ENCODE peak calls at places on chromosomes 5 and 9, in nine cellular contexts. K is RWPE1; P is CD4-positive, alpha-beta memory T cell; C is neuronal stem cell; X is body of pancreas; F is mammary epithelial cell; M is MM.1S; O is lower lobe of right lung; Z is WERI-Rb-1. R is an unnamed sample.

GRCh38 chr5:135878156-135878620 is 17.5 kb downstream of the IL9 start:
- DNase-seq in C (no peak), Z (no peak), X (no peak), M (no peak), F (no peak), P (no peak), K (no peak), O (no peak), R (no peak)

GRCh38 chr5:137308311-137308710 is 190.8 kb downstream of the SPOCK1 start:
- DNase-seq in P (no peak), C (no peak), X (no peak), M (no peak), K (no peak), O (no peak), F (no peak), Z (no peak), R (no peak)

GRCh38 chr9:91949293-91949945 is 609 bp downstream of the ROR2 start:
- DNase-seq in K (no peak), C (peak), Z (peak), O (no peak), X (no peak), F (peak), P (peak), M (peak), R (no peak)

GRCh38 chr9:93028448-93029006 is 30.0 kb upstream of the SUSD3 start:
- DNase-seq in O (no peak), M (no peak), K (no peak), C (no peak), F (no peak), X (peak), Z (no peak), P (peak), R (no peak)

GRCh38 chr5:165616550-165617430 is 2111.4 kb downstream of the MAT2B start:
- DNase-seq in M (no peak), Z (no peak), C (no peak), X (no peak), P (no peak), F (no peak), O (no peak), K (peak), R (no peak)

GRCh38 chr9:127559247-127559680 is 52.8 kb upstream of the STXBP1 start:
- DNase-seq in Z (no peak), P (no peak), M (no peak), O (no peak), F (no peak), K (no peak), C (no peak), X (no peak), R (no peak)

GRCh38 chr9:71112866-71113265 is 8.6 kb downstream of the TRPM3 start:
- DNase-seq in Z (no peak), O (no peak), X (no peak), M (no peak), P (no peak), F (no peak), K (no peak), C (no peak), R (no peak)

GRCh38 chr5:54311178-54311811 is 922 bp upstream of the ARL15 start:
- DNase-seq in K (peak), M (peak), F (peak), X (no peak), O (no peak), Z (no peak), C (peak), P (peak), R (no peak)

GRCh38 chr5:139468421-139468931 is 2.3 kb upstream of the SMIM33 start:
- DNase-seq in O (peak), M (no peak), Z (peak), C (no peak), F (no peak), K (no peak), X (no peak), P (no peak), R (no peak)

GRCh38 chr5:133483406-133484090 is 128.8 kb downstream of the FSTL4 start:
- DNase-seq in M (no peak), O (no peak), F (no peak), P (no peak), Z (no peak), C (no peak), K (no peak), X (peak), R (no peak)

GRCh38 chr5:18433336-18433735 is 799.1 kb downstream of the TAF11L14 start:
- DNase-seq in P (no peak), K (no peak), M (no peak), X (no peak), C (no peak), O (no peak), F (no peak), Z (no peak), R (no peak)

GRCh38 chr9:83521017-83521810 is 17.0 kb downstream of the FRMD3 start:
- DNase-seq in O (no peak), C (no peak), F (peak), M (no peak), X (no peak), Z (no peak), K (no peak), P (no peak), R (no peak)

GRCh38 chr5:119527346-119527745 is 75.0 kb downstream of the HSD17B4 start:
- DNase-seq in C (no peak), M (no peak), K (peak), O (no peak), F (peak), X (no peak), Z (no peak), P (no peak), R (peak)

GRCh38 chr5:94422819-94423218 is 195.6 kb downstream of the KIAA0825 start:
- DNase-seq in K (peak), F (peak), X (peak), C (no peak), Z (no peak), M (no peak), O (no peak), P (no peak), R (peak)

GRCh38 chr5:136007271-136007670 is 21.5 kb upstream of the TGFBI start:
- DNase-seq in O (no peak), X (no peak), P (no peak), Z (no peak), C (no peak), F (no peak), M (no peak), K (no peak), R (no peak)

GRCh38 chr9:72477862-72478564 is 43.4 kb upstream of the TMC1 start:
- DNase-seq in Z (no peak), X (peak), M (no peak), P (no peak), F (peak), C (no peak), K (peak), O (no peak), R (peak)

GRCh38 chr5:103041071-103041676 is 78.8 kb downstream of the GIN1 start:
- DNase-seq in O (no peak), X (no peak), F (peak), P (no peak), C (no peak), Z (no peak), K (peak), M (peak), R (no peak)

GRCh38 chr5:174371600-174372094 is 326.1 kb downstream of the NSG2 start:
- DNase-seq in X (no peak), P (no peak), O (no peak), K (no peak), M (no peak), Z (no peak), F (no peak), C (no peak), R (no peak)

GRCh38 chr5:148984333-148984732 is 78.5 kb downstream of the SH3TC2 start:
- DNase-seq in F (peak), K (peak), P (no peak), O (no peak), C (no peak), Z (no peak), M (no peak), X (no peak), R (peak)

GRCh38 chr9:131732061-131732526 is 7.8 kb downstream of the RAPGEF1 start:
- DNase-seq in O (peak), K (peak), C (no peak), M (no peak), Z (no peak), P (no peak), F (peak), X (no peak), R (peak)

GRCh38 chr5:164235176-164235914 is 729.9 kb downstream of the MAT2B start:
- DNase-seq in P (no peak), M (no peak), Z (no peak), K (peak), O (no peak), F (no peak), C (no peak), X (no peak), R (no peak)

GRCh38 chr9:38707885-38708640 is 11.9 kb downstream of the FAM240B start:
- DNase-seq in M (peak), F (no peak), K (no peak), Z (peak), C (no peak), O (no peak), P (no peak), X (no peak), R (no peak)

GRCh38 chr5:126516133-126516532 is 78.9 kb downstream of the ALDH7A1 start:
- DNase-seq in O (no peak), K (peak), X (no peak), C (no peak), M (no peak), Z (no peak), P (no peak), F (peak), R (no peak)

GRCh38 chr5:132425009-132425937 is 55.8 kb downstream of the SLC22A5 start:
- DNase-seq in M (peak), K (peak), P (peak), Z (no peak), O (no peak), X (peak), C (no peak), F (peak), R (peak)

GRCh38 chr9:121771418-121771817 is 120.0 kb downstream of the DAB2IP start:
- DNase-seq in K (no peak), X (no peak), Z (no peak), F (no peak), O (no peak), P (no peak), M (no peak), C (no peak), R (no peak)

GRCh38 chr5:20575515-20575914 is 587.5 kb upstream of the CDH18 start:
- DNase-seq in C (no peak), O (no peak), F (no peak), K (no peak), X (no peak), M (no peak), Z (no peak), P (no peak), R (no peak)

GRCh38 chr9:81848472-81848871 is 79.8 kb upstream of the SPATA31D4 start:
- DNase-seq in C (no peak), O (no peak), Z (no peak), P (no peak), M (no peak), X (no peak), K (peak), F (peak), R (no peak)

DNA sequence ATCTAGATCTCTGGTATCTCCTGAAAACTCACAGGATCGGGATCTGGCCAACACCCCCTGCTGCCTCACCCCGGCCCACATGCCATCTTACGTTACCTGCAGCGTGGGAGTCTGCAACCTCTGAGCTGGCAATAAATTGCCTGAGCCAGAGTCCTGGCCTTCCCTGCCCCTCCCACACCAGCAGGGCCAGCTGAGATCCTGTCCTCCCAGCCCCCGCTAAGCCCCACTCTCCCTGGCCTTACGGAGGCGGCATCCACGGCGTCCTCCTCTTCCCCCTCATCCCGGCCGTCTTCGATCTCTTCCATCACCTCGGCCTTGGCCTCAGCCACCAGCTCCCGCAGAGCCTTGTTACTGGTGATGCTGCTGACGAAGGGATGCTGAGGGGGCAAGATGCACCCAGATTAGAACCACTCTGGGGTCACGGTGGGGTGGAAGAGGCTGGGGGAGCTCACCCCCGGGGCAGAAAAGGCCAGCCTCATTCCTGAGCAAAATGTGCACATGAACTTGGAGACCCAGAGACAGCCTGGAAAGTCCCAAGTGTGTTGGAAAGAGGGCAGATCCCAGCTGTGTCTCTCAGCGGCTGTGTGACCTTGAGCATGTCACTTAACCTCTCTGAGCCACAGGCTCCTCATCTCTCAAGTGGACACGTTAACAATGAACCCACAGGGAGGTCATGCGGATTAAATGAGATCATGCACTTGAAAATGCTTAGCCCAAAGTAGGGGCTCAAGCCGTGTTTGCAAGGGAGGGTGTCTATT is 89.9 kb upstream of the FBXW11 start:
- DNase-seq in P (no peak), M (no peak), O (no peak), K (no peak), Z (no peak), F (no peak), X (no peak), C (no peak), R (no peak)
- H3K27ac ChIP-seq in P (no peak), M (no peak), O (no peak), K (peak), Z (no peak), F (no peak), X (no peak), C (no peak), R (no peak)

DNA sequence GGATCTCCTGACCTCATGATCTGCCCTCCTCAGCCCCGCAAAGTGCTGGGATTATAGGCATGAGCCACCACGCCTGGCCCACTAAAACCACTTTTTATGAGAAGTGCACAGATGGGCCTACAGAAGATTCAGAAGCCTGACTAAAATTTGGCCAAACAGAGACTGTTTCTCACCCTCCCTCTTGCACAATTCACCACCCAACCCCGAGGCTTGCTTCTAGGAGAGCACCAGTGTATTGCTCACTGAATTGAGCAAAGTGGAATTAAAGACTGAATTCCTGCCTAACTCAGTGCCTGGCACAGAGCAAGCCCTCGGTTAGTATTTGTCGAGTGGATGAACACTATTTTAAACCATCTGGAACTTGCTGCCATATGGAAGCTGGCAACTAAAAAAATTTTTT is 3.4 kb upstream of the DCTN4 start:
- DNase-seq in M (no peak), X (no peak), F (no peak), Z (no peak), O (no peak), C (no peak), K (no peak), P (no peak), R (no peak)
- H3K27ac ChIP-seq in M (no peak), X (no peak), F (no peak), Z (no peak), O (peak), C (no peak), K (peak), P (no peak), R (peak)

DNA sequence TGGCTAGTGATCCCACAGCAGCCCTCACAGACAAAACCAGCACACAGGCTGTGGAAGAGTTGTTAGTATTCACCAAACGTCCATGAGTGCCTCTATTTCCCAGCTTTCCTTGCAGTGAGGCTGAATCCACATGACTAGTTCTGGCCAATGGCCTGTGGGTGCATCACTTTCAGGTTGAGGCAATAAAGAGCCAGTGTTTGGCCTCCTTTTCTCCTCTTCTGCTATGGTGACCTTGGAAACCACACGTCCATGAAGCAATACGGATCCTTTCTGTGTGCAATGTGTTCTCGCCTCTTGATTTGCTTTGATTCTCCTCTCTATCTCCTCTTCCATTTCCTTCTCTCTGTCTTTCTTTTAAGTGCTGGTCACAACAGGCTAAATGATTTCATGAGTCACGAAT is 23.4 kb upstream of the CLK4 start:
- DNase-seq in F (no peak), O (no peak), X (no peak), P (no peak), Z (no peak), M (no peak), C (no peak), K (no peak), R (no peak)
- H3K27ac ChIP-seq in F (no peak), O (no peak), X (no peak), P (no peak), Z (no peak), M (no peak), C (no peak), K (no peak), R (no peak)

DNA sequence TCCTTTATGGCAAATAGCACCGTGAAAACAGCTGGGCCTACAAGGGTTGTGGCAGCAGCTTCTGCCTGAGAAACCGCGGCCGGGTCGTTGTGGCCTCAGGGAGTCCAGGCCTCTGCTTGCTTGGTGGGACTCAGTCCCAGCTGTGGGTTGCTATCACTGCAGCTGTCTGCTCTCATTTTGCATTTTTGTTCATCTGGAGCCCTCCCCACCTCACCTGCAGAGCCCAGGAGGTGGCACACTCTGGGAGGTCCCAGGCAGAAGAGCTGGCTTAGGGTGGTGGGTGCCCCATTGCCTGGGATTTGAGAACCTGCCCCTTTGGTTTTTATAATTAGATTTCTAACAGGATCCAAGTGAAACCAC is 138.4 kb downstream of the GADD45G start:
- DNase-seq in P (no peak), C (no peak), O (no peak), K (no peak), Z (no peak), M (peak), F (no peak), X (no peak), R (no peak)
- H3K27ac ChIP-seq in P (peak), C (no peak), O (no peak), K (no peak), Z (no peak), M (peak), F (no peak), X (no peak), R (no peak)

GRCh38 chr5:150441813-150442698 is 7.5 kb downstream of the RPS14 start:
- DNase-seq in Z (no peak), K (no peak), X (no peak), P (no peak), C (no peak), O (no peak), M (no peak), F (no peak), R (no peak)
- H3K27ac ChIP-seq in Z (no peak), K (peak), X (no peak), P (no peak), C (no peak), O (no peak), M (no peak), F (no peak), R (peak)

DNA sequence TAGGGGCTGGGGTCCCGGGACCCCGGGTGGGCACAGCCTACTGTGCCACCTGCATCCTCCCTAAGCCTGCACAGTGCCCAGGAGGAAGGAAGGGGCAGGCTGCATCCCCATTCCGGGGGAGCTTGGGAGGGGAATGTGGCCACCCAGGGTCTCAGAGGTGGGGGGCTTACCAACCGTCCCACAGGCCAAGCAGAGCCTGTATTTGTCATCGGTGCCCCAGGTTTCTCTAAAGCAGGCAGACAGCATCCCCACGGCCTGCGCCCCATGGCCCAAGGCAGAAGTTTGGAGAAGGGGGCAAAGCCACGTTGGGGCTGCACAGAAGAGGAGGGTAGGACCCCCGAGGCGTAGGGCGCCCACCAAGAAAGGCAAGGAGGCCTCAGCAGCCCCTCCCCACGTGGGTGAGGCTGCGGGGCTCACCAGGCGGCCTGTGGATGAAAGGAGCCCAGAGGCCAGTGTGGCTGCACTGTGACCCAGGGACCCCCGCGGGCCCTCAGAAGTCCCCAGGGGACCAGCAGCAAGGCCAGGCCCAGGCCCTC is 494 bp upstream of the GPSM1 start:
- DNase-seq in K (no peak), C (no peak), X (no peak), P (no peak), O (no peak), M (no peak), F (no peak), Z (no peak), R (no peak)
- H3K27ac ChIP-seq in K (peak), C (peak), X (no peak), P (no peak), O (peak), M (no peak), F (no peak), Z (peak), R (no peak)

DNA sequence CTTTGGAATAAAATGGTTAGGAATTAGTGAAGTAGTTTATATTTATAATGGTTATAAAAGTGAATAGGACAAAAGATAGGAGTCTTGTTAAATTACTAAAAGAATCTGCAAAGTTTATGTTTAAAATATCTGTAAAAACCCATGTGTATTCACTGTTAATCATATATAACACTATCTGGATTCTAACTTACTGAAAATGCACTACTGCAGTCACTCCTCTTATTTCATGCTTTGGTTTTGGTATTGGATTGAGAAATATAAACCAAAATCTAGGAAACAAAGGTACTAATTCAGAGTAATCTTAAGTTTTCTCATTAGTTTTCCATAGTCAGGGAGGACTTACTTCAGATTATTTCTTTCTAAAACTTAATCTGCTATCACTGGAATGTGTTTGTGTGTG is 49.5 kb downstream of the ST8SIA4 start:
- DNase-seq in C (no peak), M (no peak), K (no peak), O (no peak), X (no peak), Z (no peak), F (no peak), P (no peak), R (no peak)
- H3K27ac ChIP-seq in C (no peak), M (peak), K (no peak), O (no peak), X (no peak), Z (no peak), F (no peak), P (no peak), R (no peak)

DNA sequence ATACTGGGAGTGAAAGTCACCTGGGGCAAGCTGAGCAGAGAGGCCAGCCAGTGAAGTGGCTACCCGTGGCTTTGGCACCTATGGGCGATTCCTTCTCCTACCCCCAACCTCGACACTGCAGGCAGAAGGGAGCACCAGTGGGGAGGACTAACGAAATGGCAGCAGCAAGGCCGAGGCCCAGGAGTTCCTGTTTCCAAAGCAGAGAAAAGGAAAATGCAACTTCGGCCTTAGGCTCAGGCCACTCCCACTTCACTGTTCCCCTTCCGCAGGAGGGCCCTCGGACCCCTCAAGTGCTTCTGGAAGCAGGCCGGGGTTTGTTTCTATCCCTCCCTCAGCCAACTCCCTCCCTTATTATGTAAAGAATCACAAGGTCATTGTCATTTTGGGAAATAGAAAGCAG is 36.4 kb upstream of the NKX2-5 start:
- DNase-seq in K (no peak), O (peak), X (no peak), P (no peak), F (no peak), C (no peak), M (no peak), Z (no peak), R (no peak)
- H3K27ac ChIP-seq in K (no peak), O (no peak), X (no peak), P (no peak), F (no peak), C (no peak), M (no peak), Z (no peak), R (no peak)

R was measured in epithelial cell of prostate.